ENCODE peak calls at places on chromosomes 4 and X, in four cellular contexts. O is H1, Q is K562, P is HepG2. L is an unnamed sample.

GRCh38 chr4:55348436-55348835 is 2.4 kb downstream of the SRD5A3 start:
- DNase-seq in Q (no peak), P (no peak), O (no peak), L (no peak)

GRCh38 chr4:10977534-10977933 is 293.0 kb upstream of the CLNK start:
- DNase-seq in Q (no peak), O (no peak), P (no peak), L (no peak)

GRCh38 chr4:107825072-107825789 is 499 bp downstream of the SGMS2 start:
- DNase-seq in Q (no peak), O (peak), P (no peak), L (no peak)

GRCh38 chr4:170386974-170387373 is 297.2 kb upstream of the AADAT start:
- DNase-seq in O (no peak), Q (no peak), P (no peak), L (no peak)

GRCh38 chr4:73679836-73680235 is 59.6 kb upstream of the RASSF6 start:
- DNase-seq in Q (no peak), O (no peak), P (no peak), L (no peak)

GRCh38 chr4:142809559-142809958 is 36.5 kb downstream of the INPP4B start:
- DNase-seq in P (no peak), Q (no peak), O (no peak), L (no peak)

GRCh38 chrX:80663331-80663730 is 146.3 kb downstream of the BRWD3 start:
- DNase-seq in Q (no peak), O (no peak), P (no peak), L (no peak)

GRCh38 chr4:113080050-113080449 is 30.6 kb downstream of the ANK2 start:
- DNase-seq in P (peak), Q (no peak), O (no peak), L (no peak)

GRCh38 chr4:962231-963208 is 10.8 kb downstream of the DGKQ start:
- DNase-seq in Q (no peak), O (no peak), P (no peak), L (no peak)

GRCh38 chrX:119791437-119792231 is at the start of gene RPL39:
- DNase-seq in O (peak), Q (peak), P (peak), L (peak)

GRCh38 chr4:74316397-74316796 is 8.1 kb downstream of the EPGN start:
- DNase-seq in P (no peak), Q (no peak), O (no peak), L (no peak)

GRCh38 chrX:1483843-1484637 is 31.3 kb upstream of the ASMTL start:
- DNase-seq in P (peak), O (no peak), Q (no peak), L (no peak)

GRCh38 chrX:11407331-11408110 is 114.3 kb downstream of the AMELX start:
- DNase-seq in P (no peak), O (no peak), Q (no peak), L (no peak)

GRCh38 chr4:44446801-44447562 is 1.6 kb downstream of the KCTD8 start:
- DNase-seq in O (peak), P (no peak), Q (no peak), L (no peak)

GRCh38 chr4:145815626-145816025 is 123.0 kb downstream of the ZNF827 start:
- DNase-seq in Q (no peak), O (no peak), P (no peak), L (no peak)

GRCh38 chr4:4606321-4606720 is 64.5 kb upstream of the STX18 start:
- DNase-seq in O (no peak), Q (no peak), P (no peak), L (no peak)

GRCh38 chrX:74924449-74925209 is 623 bp downstream of the NEXMIF start:
- DNase-seq in O (peak), P (no peak), Q (no peak), L (no peak)

DNA sequence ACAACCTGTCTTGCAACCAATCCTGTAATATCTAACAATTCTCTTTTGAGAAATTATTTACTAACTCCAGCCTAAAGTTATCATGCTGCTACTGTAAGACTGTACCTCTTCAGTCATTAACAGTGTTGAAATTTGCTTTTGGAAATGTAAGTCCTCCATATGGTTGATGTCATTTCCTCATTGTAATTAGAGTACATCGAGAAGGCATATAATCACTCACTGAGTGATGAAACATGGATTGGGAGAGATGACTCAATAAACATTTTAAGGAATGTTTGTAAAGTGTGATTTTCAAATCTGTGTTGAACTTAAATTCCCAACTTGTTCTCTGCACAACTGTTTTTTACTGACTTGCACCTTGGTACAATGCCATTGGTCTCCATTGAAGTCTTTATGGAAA is 61.2 kb downstream of the HMGB2 start:
- DNase-seq in Q (no peak), P (no peak), O (no peak), L (no peak)
- TF ChIP-seq FOSL1 in Q (no peak), P (no peak), O (no peak), L (no peak)

GRCh38 chr4:41281038-41281634 is 24.4 kb downstream of the UCHL1 start:
- DNase-seq in O (no peak), P (peak), Q (peak), L (peak)
- TF ChIP-seq FOSL1 in O (no peak), P (no peak), Q (no peak), L (no peak)

GRCh38 chr4:27728892-27729291 is 868.3 kb downstream of the STIM2 start:
- DNase-seq in Q (no peak), P (no peak), O (no peak), L (no peak)
- TF ChIP-seq FOSL1 in Q (no peak), P (no peak), O (no peak), L (no peak)

GRCh38 chr4:97144199-97144598 is 999.1 kb downstream of the STPG2 start:
- DNase-seq in P (no peak), O (no peak), Q (no peak), L (no peak)
- TF ChIP-seq FOSL1 in P (no peak), O (no peak), Q (no peak), L (no peak)

GRCh38 chr4:8607603-8608481 is 15.3 kb downstream of the CPZ start:
- DNase-seq in Q (peak), O (peak), P (no peak), L (no peak)
- TF ChIP-seq FOSL1 in Q (no peak), O (no peak), P (no peak), L (no peak)